ENCODE peak calls at places on chromosomes 13 and 19, in eight cellular contexts. X, B, G, P, Y, K, N and Z are unnamed samples.

GRCh38 chr13:93745884-93746283 is 519.3 kb downstream of the GPC6 start:
- DNase-seq in X (no peak), B (no peak), G (no peak), P (no peak), Y (no peak), K (no peak), N (no peak), Z (no peak)

GRCh38 chr19:10151521-10151920 is 31.8 kb upstream of the EIF3G start:
- DNase-seq in X (no peak), B (no peak), G (no peak), P (no peak), Y (no peak), K (no peak), N (no peak), Z (no peak)

GRCh38 chr13:74320282-74320681 is 186.1 kb upstream of the KLF12 start:
- DNase-seq in X (no peak), B (no peak), G (no peak), P (no peak), Y (no peak), K (no peak), N (no peak), Z (no peak)

GRCh38 chr13:46402178-46402577 is 15.1 kb upstream of the RUBCNL start:
- DNase-seq in X (no peak), B (no peak), G (no peak), P (no peak), Y (no peak), K (no peak), N (no peak), Z (no peak)

GRCh38 chr19:33241091-33241529 is 15.5 kb upstream of the SLC7A10 start:
- DNase-seq in X (no peak), B (no peak), G (no peak), P (no peak), Y (no peak), K (no peak), N (no peak), Z (no peak)

GRCh38 chr19:49117677-49118564 is 1.0 kb downstream of the C19orf73 start:
- DNase-seq in X (no peak), B (no peak), G (peak; percentile 20), P (no peak), Y (no peak), K (no peak), N (no peak), Z (no peak)

GRCh38 chr19:41850381-41850780 is 5.5 kb downstream of the DMRTC2 start:
- DNase-seq in X (no peak), B (no peak), G (no peak), P (no peak), Y (no peak), K (no peak), N (no peak), Z (no peak)

GRCh38 chr13:25683056-25683455 is 311.3 kb downstream of the ATP8A2 start:
- DNase-seq in X (no peak), B (no peak), G (no peak), P (no peak), Y (no peak), K (no peak), N (no peak), Z (no peak)

GRCh38 chr13:108549989-108550388 is 79.4 kb upstream of the MYO16 start:
- DNase-seq in X (no peak), B (no peak), G (no peak), P (no peak), Y (no peak), K (no peak), N (no peak), Z (no peak)

GRCh38 chr13:46728777-46729176 is 68.2 kb downstream of the ESD start:
- DNase-seq in X (peak; percentile 15), B (no peak), G (no peak), P (peak; percentile 19), Y (no peak), K (no peak), N (no peak), Z (no peak)

GRCh38 chr19:45400192-45400591 is 4.7 kb downstream of the PPP1R13L start:
- DNase-seq in X (no peak), B (no peak), G (no peak), P (no peak), Y (no peak), K (no peak), N (no peak), Z (no peak)

GRCh38 chr19:42816901-42817300 is 51.4 kb upstream of the PSG8 start:
- DNase-seq in X (no peak), B (no peak), G (no peak), P (no peak), Y (no peak), K (no peak), N (no peak), Z (no peak)

GRCh38 chr13:54185101-54185500 is 1156.5 kb downstream of the OLFM4 start:
- DNase-seq in X (no peak), B (no peak), G (no peak), P (no peak), Y (no peak), K (no peak), N (no peak), Z (no peak)

GRCh38 chr19:52139291-52140076 is at the start of gene ZNF616:
- DNase-seq in X (peak; percentile 96), B (peak; percentile 51), G (peak; percentile 97), P (peak; percentile 93), Y (peak; percentile 98), K (peak; percentile 43), N (peak; percentile 98), Z (peak; percentile 96)

GRCh38 chr13:24747248-24748151 is 16.5 kb upstream of the RNF17 start:
- DNase-seq in X (peak; percentile 45), B (no peak), G (peak; percentile 49), P (peak; percentile 51), Y (no peak), K (no peak), N (no peak), Z (no peak)

GRCh38 chr13:46962286-46962941 is 65.6 kb upstream of the HTR2A start:
- DNase-seq in X (peak; percentile 9), B (no peak), G (peak; percentile 10), P (no peak), Y (no peak), K (no peak), N (no peak), Z (no peak)

GRCh38 chr13:71871844-71872243 is 4.8 kb upstream of the DACH1 start:
- DNase-seq in X (no peak), B (no peak), G (no peak), P (no peak), Y (no peak), K (no peak), N (no peak), Z (no peak)

GRCh38 chr13:107809125-107809524 is 406.2 kb downstream of the LIG4 start:
- DNase-seq in X (no peak), B (no peak), G (no peak), P (no peak), Y (no peak), K (no peak), N (no peak), Z (no peak)

GRCh38 chr13:39577203-39577602 is 25.8 kb downstream of the LHFPL6 start:
- DNase-seq in X (no peak), B (no peak), G (no peak), P (no peak), Y (no peak), K (no peak), N (no peak), Z (no peak)

GRCh38 chr13:43331676-43332075 is 308.3 kb downstream of the DNAJC15 start:
- DNase-seq in X (no peak), B (no peak), G (no peak), P (no peak), Y (no peak), K (no peak), N (no peak), Z (no peak)

GRCh38 chr13:112119192-112120030 is 52.5 kb downstream of the SOX1 start:
- DNase-seq in X (no peak), B (no peak), G (no peak), P (no peak), Y (peak; percentile 18), K (no peak), N (peak; percentile 35), Z (no peak)

GRCh38 chr13:24168980-24169379 is 8.5 kb downstream of the SPATA13 start:
- DNase-seq in X (no peak), B (no peak), G (no peak), P (no peak), Y (no peak), K (no peak), N (no peak), Z (no peak)